ENCODE peak calls at places on chromosomes 2 and 18, in seven cellular contexts. X is OCI-LY7, Y is GM12878, H is SK-N-SH, Z is fibroblast of lung, J is brain microvascular endothelial cell, V is psoas muscle. T is an unnamed sample.
A peak's percentile ranks its signal among the peaks of the same experiment; 100 is the strongest.

GRCh38 chr2:42100696-42101585 is 53.1 kb downstream of the PKDCC start:
- DNase-seq in X (no peak), Y (no peak), H (no peak), Z (peak; percentile 88), J (peak; percentile 67), V (peak; percentile 67), T (peak; percentile 72)

GRCh38 chr2:177332041-177332991 is 60.3 kb upstream of the AGPS start:
- DNase-seq in X (peak; percentile 74), Y (peak; percentile 45), H (peak; percentile 46), Z (peak; percentile 65), J (peak; percentile 71), V (peak; percentile 54), T (peak; percentile 23)

GRCh38 chr2:189285962-189286648 is 106.5 kb upstream of the COL5A2 start:
- DNase-seq in X (no peak), Y (no peak), H (no peak), Z (peak; percentile 98), J (peak; percentile 91), V (no peak), T (no peak)

GRCh38 chr2:168607992-168608391 is 151.9 kb downstream of the CERS6 start:
- DNase-seq in X (no peak), Y (no peak), H (no peak), Z (peak; percentile 62), J (peak; percentile 10), V (no peak), T (no peak)

GRCh38 chr2:149747456-149747855 is 159.9 kb upstream of the MMADHC start:
- DNase-seq in X (no peak), Y (no peak), H (no peak), Z (peak; percentile 62), J (no peak), V (no peak), T (no peak)

GRCh38 chr2:70204452-70204851 is 13.6 kb upstream of the C2orf42 start:
- DNase-seq in X (no peak), Y (no peak), H (no peak), Z (no peak), J (no peak), V (no peak), T (no peak)

GRCh38 chr18:45103319-45104070 is 422.8 kb downstream of the SETBP1 start:
- DNase-seq in X (peak; percentile 71), Y (peak; percentile 72), H (no peak), Z (no peak), J (no peak), V (no peak), T (peak; percentile 54)

GRCh38 chr2:240881913-240882312 is 13.3 kb downstream of the AGXT start:
- DNase-seq in X (no peak), Y (no peak), H (no peak), Z (no peak), J (no peak), V (no peak), T (no peak)

GRCh38 chr18:33404244-33404873 is 36.2 kb downstream of the CCDC178 start:
- DNase-seq in X (peak; percentile 5), Y (no peak), H (peak; percentile 11), Z (no peak), J (no peak), V (no peak), T (no peak)

GRCh38 chr2:190978389-190979053 is 35.5 kb downstream of the STAT1 start:
- DNase-seq in X (no peak), Y (no peak), H (no peak), Z (peak; percentile 88), J (peak; percentile 84), V (no peak), T (no peak)

GRCh38 chr2:177474904-177475474 is 82.4 kb downstream of the AGPS start:
- DNase-seq in X (no peak), Y (no peak), H (no peak), Z (peak; percentile 84), J (no peak), V (no peak), T (no peak)

GRCh38 chr2:219001577-219002394 is 8.6 kb upstream of the CRYBA2 start:
- DNase-seq in X (no peak), Y (no peak), H (peak; percentile 50), Z (no peak), J (no peak), V (no peak), T (no peak)

GRCh38 chr18:23629444-23629946 is 33.2 kb downstream of the ANKRD29 start:
- DNase-seq in X (no peak), Y (peak; percentile 45), H (no peak), Z (no peak), J (no peak), V (no peak), T (no peak)

GRCh38 chr18:68436485-68436884 is 278.4 kb downstream of the TMX3 start:
- DNase-seq in X (no peak), Y (no peak), H (no peak), Z (peak; percentile 77), J (peak; percentile 79), V (no peak), T (no peak)

GRCh38 chr2:18046558-18046957 is 168.1 kb downstream of the KCNS3 start:
- DNase-seq in X (no peak), Y (no peak), H (no peak), Z (peak; percentile 89), J (peak; percentile 17), V (no peak), T (no peak)

GRCh38 chr2:85577386-85578242 is at the start of gene VAMP8:
- DNase-seq in X (peak; percentile 70), Y (no peak), H (no peak), Z (no peak), J (no peak), V (peak; percentile 79), T (peak; percentile 59)

GRCh38 chr2:50401772-50402653 is 629.9 kb downstream of the NRXN1 start:
- DNase-seq in X (peak; percentile 37), Y (no peak), H (peak; percentile 39), Z (peak; percentile 50), J (peak; percentile 68), V (no peak), T (no peak)

GRCh38 chr2:152462591-152463178 is 127.7 kb downstream of the FMNL2 start:
- DNase-seq in X (no peak), Y (no peak), H (no peak), Z (no peak), J (no peak), V (no peak), T (no peak)

GRCh38 chr2:11962707-11963358 is 216.4 kb downstream of the LPIN1 start:
- DNase-seq in X (no peak), Y (no peak), H (no peak), Z (no peak), J (no peak), V (no peak), T (no peak)

GRCh38 chr2:23826079-23826478 is 100.8 kb downstream of the ATAD2B start:
- DNase-seq in X (no peak), Y (no peak), H (no peak), Z (no peak), J (no peak), V (no peak), T (no peak)

GRCh38 chr2:233063269-233063975 is 3.3 kb downstream of the INPP5D start:
- DNase-seq in X (peak; percentile 93), Y (peak; percentile 87), H (no peak), Z (no peak), J (no peak), V (no peak), T (peak; percentile 61)

GRCh38 chr18:34704823-34705222 is 5.3 kb upstream of the DTNA start:
- DNase-seq in X (no peak), Y (no peak), H (no peak), Z (no peak), J (no peak), V (no peak), T (no peak)

DNA sequence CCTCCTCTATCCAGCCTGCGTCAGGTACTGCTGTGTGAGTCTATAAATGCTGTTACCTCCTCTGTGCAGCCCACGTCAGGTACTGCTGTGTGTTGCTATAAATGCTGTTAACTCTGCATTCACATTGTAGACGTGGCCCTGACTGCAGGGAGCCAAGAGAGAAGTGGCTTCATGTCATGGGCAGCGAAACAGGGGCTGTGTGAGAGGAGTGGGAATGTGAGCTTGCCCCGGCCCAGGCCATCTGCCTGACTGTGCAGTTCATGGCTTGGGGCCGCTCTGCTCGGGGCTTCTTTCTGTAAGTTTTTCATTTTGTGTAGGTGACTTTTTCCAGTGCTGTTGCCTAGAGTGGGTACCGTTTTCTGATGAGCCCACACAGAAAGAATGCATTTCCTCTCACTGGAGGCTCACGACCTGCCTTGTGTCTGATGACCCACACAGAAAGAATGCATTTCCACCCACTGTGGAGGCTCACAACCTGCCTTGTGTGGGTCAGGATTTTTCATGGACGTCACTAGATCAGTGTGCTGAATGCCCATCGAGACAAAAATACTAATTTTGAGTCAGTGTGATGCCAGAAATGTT is 104.5 kb downstream of the SNTG2 start:
- DNase-seq in X (no peak), Y (no peak), H (no peak), Z (peak; percentile 96), J (peak; percentile 88), V (no peak), T (no peak)
- H3K36me3 ChIP-seq in X (no peaks in the 10 kb centered on the region), Y (no peaks in the 10 kb centered on the region), H (no peaks in the 10 kb centered on the region), Z (no peaks in the 10 kb centered on the region), J (no peaks in the 10 kb centered on the region), V (no peaks in the 10 kb centered on the region), T (no peaks in the 10 kb centered on the region)

DNA sequence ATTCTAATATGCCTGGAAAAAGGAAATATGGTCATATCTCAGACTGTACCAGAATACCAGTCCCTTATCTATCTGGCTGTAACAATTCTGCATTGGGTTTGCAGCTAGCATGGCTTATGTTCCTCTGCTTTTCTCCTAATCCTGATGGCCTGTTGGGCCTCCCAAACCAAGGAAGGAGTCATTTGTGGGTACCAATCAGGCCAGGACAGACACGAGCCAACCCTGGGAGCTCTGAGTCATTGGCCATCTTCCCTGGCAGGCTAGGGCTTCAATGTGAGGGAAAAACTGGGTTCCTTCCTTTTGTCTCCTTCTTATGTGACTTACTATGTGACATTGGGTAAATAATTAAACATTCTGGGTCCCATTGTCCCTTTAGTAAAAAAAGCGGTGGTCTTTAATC is 12.0 kb downstream of the SMARCAL1 start:
- DNase-seq in X (no peak), Y (no peak), H (no peak), Z (no peak), J (no peak), V (no peak), T (no peak)
- H3K36me3 ChIP-seq in X (peaks cover 82% of the 10 kb centered on the region), Y (peaks cover 10% of the 10 kb centered on the region), H (peaks cover 58% of the 10 kb centered on the region), Z (peaks cover 16% of the 10 kb centered on the region), J (peaks cover 57% of the 10 kb centered on the region), V (peaks cover 8% of the 10 kb centered on the region), T (peaks cover 34% of the 10 kb centered on the region)

GRCh38 chr18:32095571-32096229 is 4.0 kb downstream of the RNF138 start:
- DNase-seq in X (no peak), Y (no peak), H (no peak), Z (no peak), J (no peak), V (no peak), T (no peak)
- H3K36me3 ChIP-seq in X (peaks cover 43% of the 10 kb centered on the region), Y (no peaks in the 10 kb centered on the region), H (peaks cover 8% of the 10 kb centered on the region), Z (no peaks in the 10 kb centered on the region), J (no peaks in the 10 kb centered on the region), V (no peaks in the 10 kb centered on the region), T (peaks cover 2% of the 10 kb centered on the region)

GRCh38 chr2:205741256-205741978 is 59.1 kb downstream of the NRP2 start:
- DNase-seq in X (no peak), Y (no peak), H (no peak), Z (no peak), J (no peak), V (no peak), T (no peak)

GRCh38 chr2:205738341-205738968 is 56.2 kb downstream of the NRP2 start:
- DNase-seq in X (no peak), Y (no peak), H (no peak), Z (no peak), J (no peak), V (no peak), T (no peak)

GRCh38 chr2:205739618-205740017 is 57.3 kb downstream of the NRP2 start:
- DNase-seq in X (no peak), Y (no peak), H (peak; percentile 59), Z (no peak), J (no peak), V (no peak), T (no peak)

GRCh38 chr2:205743137-205743536 is 60.8 kb downstream of the NRP2 start:
- DNase-seq in X (no peak), Y (no peak), H (no peak), Z (no peak), J (no peak), V (no peak), T (no peak)

GRCh38 chr2:205740381-205740780 is 58.1 kb downstream of the NRP2 start:
- DNase-seq in X (no peak), Y (no peak), H (no peak), Z (no peak), J (no peak), V (no peak), T (no peak)
- H3K36me3 ChIP-seq in X (no peaks in the 10 kb centered on the region), Y (no peaks in the 10 kb centered on the region), H (peaks cover 72% of the 10 kb centered on the region), Z (no peaks in the 10 kb centered on the region), J (peaks cover 25% of the 10 kb centered on the region), V (no peaks in the 10 kb centered on the region), T (no peaks in the 10 kb centered on the region)